ENCODE peak calls at places on chromosome 21, in eight cellular contexts. F, X, N, Q, G, Y, W and M are unnamed samples.

GRCh38 chr21:43702785-43703067 is 16.2 kb upstream of the PDXK start:
- DNase-seq in F (no peak), X (no peak), N (no peak), Q (no peak), G (no peak), Y (no peak), W (no peak), M (no peak)

GRCh38 chr21:14382486-14382834 is 486 bp downstream of the HSPA13 start:
- DNase-seq in F (no peak), X (peak), N (no peak), Q (no peak), G (no peak), Y (no peak), W (no peak), M (no peak)

GRCh38 chr21:45019076-45019886 is 55.1 kb upstream of the ADARB1 start:
- DNase-seq in F (peak), X (no peak), N (no peak), Q (no peak), G (no peak), Y (peak), W (no peak), M (peak)

GRCh38 chr21:16535100-16535418 is 805.3 kb downstream of the USP25 start:
- DNase-seq in F (peak), X (no peak), N (peak), Q (peak), G (no peak), Y (peak), W (peak), M (peak)

GRCh38 chr21:38773108-38774061 is 32.3 kb upstream of the ETS2 start:
- DNase-seq in F (peak), X (no peak), N (peak), Q (peak), G (no peak), Y (no peak), W (no peak), M (peak)

GRCh38 chr21:38979271-38980196 is 173.8 kb downstream of the ETS2 start:
- DNase-seq in F (no peak), X (no peak), N (no peak), Q (no peak), G (no peak), Y (no peak), W (no peak), M (no peak)

GRCh38 chr21:41956926-41957729 is 3.3 kb upstream of the C2CD2 start:
- DNase-seq in F (no peak), X (no peak), N (peak), Q (peak), G (no peak), Y (no peak), W (no peak), M (no peak)

GRCh38 chr21:45821315-45822001 is 160.1 kb upstream of the COL6A1 start:
- DNase-seq in F (no peak), X (peak), N (no peak), Q (no peak), G (peak), Y (peak), W (no peak), M (no peak)

GRCh38 chr21:41283211-41283818 is 33.3 kb upstream of the FAM3B start:
- DNase-seq in F (no peak), X (peak), N (peak), Q (peak), G (no peak), Y (no peak), W (peak), M (no peak)

GRCh38 chr21:36860736-36861594 is 105.5 kb downstream of the HLCS start:
- DNase-seq in F (no peak), X (no peak), N (peak), Q (peak), G (no peak), Y (no peak), W (no peak), M (no peak)

GRCh38 chr21:45313682-45314081 is 26.0 kb upstream of the POFUT2 start:
- DNase-seq in F (no peak), X (no peak), N (no peak), Q (no peak), G (no peak), Y (no peak), W (no peak), M (no peak)

GRCh38 chr21:29334717-29335428 is 36.2 kb downstream of the BACH1 start:
- DNase-seq in F (no peak), X (no peak), N (peak), Q (peak), G (no peak), Y (no peak), W (no peak), M (no peak)

GRCh38 chr21:46079357-46080170 is 18.3 kb upstream of the COL6A2 start:
- DNase-seq in F (no peak), X (peak), N (peak), Q (peak), G (peak), Y (peak), W (no peak), M (peak)

GRCh38 chr21:33799378-33800090 is 116.1 kb downstream of the ATP5PO start:
- DNase-seq in F (no peak), X (no peak), N (no peak), Q (no peak), G (no peak), Y (no peak), W (no peak), M (peak)

GRCh38 chr21:36902793-36903192 is 63.7 kb downstream of the HLCS start:
- DNase-seq in F (no peak), X (no peak), N (peak), Q (no peak), G (no peak), Y (no peak), W (no peak), M (no peak)

GRCh38 chr21:18801468-18801867 is 397.9 kb upstream of the TMPRSS15 start:
- DNase-seq in F (no peak), X (no peak), N (no peak), Q (no peak), G (no peak), Y (no peak), W (no peak), M (no peak)

GRCh38 chr21:46151261-46151988 is 4.0 kb downstream of the FTCD start:
- DNase-seq in F (peak), X (no peak), N (peak), Q (no peak), G (no peak), Y (peak), W (no peak), M (no peak)

GRCh38 chr21:39863111-39863510 is 4.1 kb upstream of the PCP4 start:
- DNase-seq in F (no peak), X (no peak), N (peak), Q (no peak), G (no peak), Y (no peak), W (no peak), M (no peak)

GRCh38 chr21:33339135-33339534 is 14.4 kb downstream of the IFNAR1 start:
- DNase-seq in F (no peak), X (no peak), N (no peak), Q (no peak), G (no peak), Y (no peak), W (no peak), M (no peak)

GRCh38 chr21:15617968-15618367 is 111.8 kb upstream of the USP25 start:
- DNase-seq in F (no peak), X (no peak), N (peak), Q (no peak), G (no peak), Y (no peak), W (no peak), M (no peak)

GRCh38 chr21:33042812-33043211 is 17.1 kb downstream of the OLIG2 start:
- DNase-seq in F (no peak), X (no peak), N (peak), Q (peak), G (no peak), Y (no peak), W (no peak), M (no peak)